ENCODE peak calls at places on chromosome 22, in four cellular contexts. One of them, this sample, is unnamed.

GRCh38 chr22:47534150-47535133 is 772.0 kb downstream of the TBC1D22A start:
- DNase-seq in GM04504: no peak
- DNase-seq in activated gamma-delta T cell: no peak
- DNase-seq in esophagus squamous epithelium: no peak
- DNase-seq in this sample: no peak

GRCh38 chr22:49786976-49787843 is 40.5 kb downstream of the BRD1 start:
- DNase-seq in activated gamma-delta T cell: no peak
- DNase-seq in esophagus squamous epithelium: no peak
- DNase-seq in GM04504: no peak
- DNase-seq in this sample: no peak

GRCh38 chr22:30423296-30423958 is 2.1 kb upstream of the MTFP1 start:
- DNase-seq in GM04504: no peak
- DNase-seq in esophagus squamous epithelium: no peak
- DNase-seq in activated gamma-delta T cell: peak
- DNase-seq in this sample: peak

GRCh38 chr22:29336751-29337490 is 21.4 kb upstream of the RASL10A start:
- DNase-seq in GM04504: no peak
- DNase-seq in esophagus squamous epithelium: no peak
- DNase-seq in activated gamma-delta T cell: no peak
- DNase-seq in this sample: no peak

GRCh38 chr22:32409977-32410376 is 2.1 kb downstream of the RTCB start:
- DNase-seq in GM04504: no peak
- DNase-seq in esophagus squamous epithelium: no peak
- DNase-seq in activated gamma-delta T cell: no peak
- DNase-seq in this sample: no peak

GRCh38 chr22:32557424-32557823 is 82.8 kb downstream of the FBXO7 start:
- DNase-seq in esophagus squamous epithelium: no peak
- DNase-seq in GM04504: peak
- DNase-seq in activated gamma-delta T cell: no peak
- DNase-seq in this sample: no peak

GRCh38 chr22:19429950-19430889 is 1.3 kb downstream of the HIRA start:
- DNase-seq in esophagus squamous epithelium: no peak
- DNase-seq in GM04504: no peak
- DNase-seq in activated gamma-delta T cell: no peak
- DNase-seq in this sample: no peak

GRCh38 chr22:36036167-36036624 is 7.6 kb upstream of the RBFOX2 start:
- DNase-seq in GM04504: no peak
- DNase-seq in esophagus squamous epithelium: no peak
- DNase-seq in activated gamma-delta T cell: no peak
- DNase-seq in this sample: no peak